ENCODE peak calls at places on chromosomes 5 and 9, in four cellular contexts. J is GM12878, H is H1, A is HepG2. M is an unnamed sample.

GRCh38 chr5:66653380-66653779 is 57.2 kb downstream of the MAST4 start:
- DNase-seq in A (no peak), J (no peak), H (no peak), M (no peak)

GRCh38 chr9:127971357-127972315 is 9.2 kb downstream of the EEIG1 start:
- DNase-seq in J (no peak), H (no peak), A (no peak), M (no peak)

GRCh38 chr5:177552839-177553455 is 1.4 kb downstream of the FAM193B start:
- DNase-seq in J (no peak), H (no peak), A (peak), M (no peak)

GRCh38 chr9:4573634-4574391 is 83.5 kb downstream of the SLC1A1 start:
- DNase-seq in A (no peak), J (no peak), H (no peak), M (peak)

GRCh38 chr9:93953492-93954435 is 1.4 kb downstream of the BARX1 start:
- DNase-seq in J (no peak), H (no peak), A (no peak), M (no peak)

GRCh38 chr5:103617913-103618312 is 55.3 kb upstream of the NUDT12 start:
- DNase-seq in A (no peak), J (no peak), H (no peak), M (no peak)

GRCh38 chr5:80198399-80198798 is 57.4 kb downstream of the SERINC5 start:
- DNase-seq in J (no peak), H (no peak), A (no peak), M (no peak)

GRCh38 chr5:60007724-60008123 is 114.2 kb upstream of the PDE4D start:
- DNase-seq in A (no peak), J (no peak), H (no peak), M (no peak)

GRCh38 chr5:72633041-72633445 is 125.8 kb upstream of the ZNF366 start:
- DNase-seq in H (no peak), A (no peak), J (no peak), M (no peak)

GRCh38 chr9:33202552-33203300 is 35.6 kb upstream of the B4GALT1 start:
- DNase-seq in A (no peak), H (no peak), J (peak), M (no peak)

GRCh38 chr9:108478431-108478837 is 377.4 kb downstream of the ACTL7B start:
- DNase-seq in H (no peak), A (no peak), J (no peak), M (no peak)

GRCh38 chr5:10452768-10453331 is 11.2 kb downstream of the ROPN1L start:
- DNase-seq in H (no peak), J (peak), A (peak), M (peak)

GRCh38 chr9:26066237-26066636 is 388.0 kb upstream of the TUSC1 start:
- DNase-seq in A (no peak), J (no peak), H (no peak), M (no peak)

GRCh38 chr9:75803130-75803529 is 87.3 kb upstream of the PCSK5 start:
- DNase-seq in H (no peak), A (no peak), J (no peak), M (no peak)

GRCh38 chr9:69170231-69170630 is 3.8 kb upstream of the TJP2 start:
- DNase-seq in H (no peak), J (no peak), A (no peak), M (no peak)

GRCh38 chr5:52776116-52776515 is 11.6 kb upstream of the ITGA1 start:
- DNase-seq in J (no peak), H (no peak), A (no peak), M (no peak)

GRCh38 chr5:56919942-56920662 is 10.7 kb downstream of the SETD9 start:
- DNase-seq in A (no peak), H (no peak), J (no peak), M (no peak)

GRCh38 chr5:142946547-142947426 is 176.6 kb downstream of the ARHGAP26 start:
- DNase-seq in J (no peak), H (no peak), A (no peak), M (no peak)

DNA sequence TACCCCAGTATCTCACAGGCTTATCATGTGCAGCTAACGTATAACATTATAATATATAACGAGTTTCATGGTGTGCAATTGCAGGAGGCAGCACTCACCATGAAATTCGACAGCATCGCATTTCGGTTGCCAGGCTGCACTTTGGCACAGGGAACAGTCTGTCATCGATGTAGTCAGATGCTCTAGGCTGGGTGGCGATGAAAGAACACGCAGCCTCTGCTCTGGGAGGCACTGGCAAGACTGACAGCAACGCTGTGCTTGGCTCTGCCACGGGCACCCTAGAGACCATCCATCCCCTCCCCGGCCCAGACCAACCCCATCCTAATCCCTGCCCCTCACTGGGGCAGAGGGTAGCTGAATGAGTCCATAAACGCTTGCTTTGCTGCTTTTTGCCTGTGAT is 290.8 kb downstream of the MED10 start:
- DNase-seq in J (no peak), H (no peak), A (no peak), M (no peak)
- TF ChIP-seq YY1 in J (no peak), H (no peak), A (no peak), M (no peak)

GRCh38 chr5:179311091-179311470 is 34.2 kb downstream of the ADAMTS2 start:
- DNase-seq in H (no peak), A (no peak), J (no peak), M (no peak)
- H3K9ac ChIP-seq in H (no peak), A (no peak), J (no peak), M (no peak)

GRCh38 chr5:36031223-36031622 is 35.5 kb downstream of the UGT3A2 start:
- DNase-seq in J (no peak), A (no peak), H (no peak), M (no peak)

GRCh38 chr5:36027711-36028110 is 36.5 kb upstream of the UGT3A1 start:
- DNase-seq in H (no peak), A (no peak), J (no peak), M (no peak)

GRCh38 chr5:36027066-36027465 is 35.9 kb upstream of the UGT3A1 start:
- DNase-seq in J (no peak), A (no peak), H (no peak), M (no peak)

GRCh38 chr5:36028816-36029465 is 37.7 kb downstream of the UGT3A2 start:
- DNase-seq in A (no peak), J (no peak), H (no peak), M (no peak)

DNA sequence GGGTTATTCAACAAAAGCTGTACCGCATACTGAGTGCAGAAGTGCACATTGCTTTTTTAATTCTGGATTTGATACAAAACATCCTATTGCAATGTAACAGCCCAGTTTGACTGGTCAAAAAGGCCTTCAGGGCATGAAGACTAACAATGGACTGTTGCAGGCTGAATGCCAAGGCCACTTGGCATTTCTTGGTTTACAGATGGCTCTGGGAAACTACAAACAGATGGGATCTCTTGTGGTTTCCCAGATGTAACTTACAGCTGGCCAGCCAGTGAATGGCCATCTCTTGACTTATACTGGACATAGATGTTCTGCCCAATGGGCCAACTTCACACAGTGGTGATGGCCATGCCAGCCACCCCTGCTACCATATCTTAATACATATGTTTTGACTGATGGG is 36.8 kb downstream of the UGT3A2 start:
- DNase-seq in J (no peak), A (no peak), H (no peak), M (no peak)
- TF ChIP-seq SUZ12 in J (no peak), A (no peak), H (no peak), M (no peak)

DNA sequence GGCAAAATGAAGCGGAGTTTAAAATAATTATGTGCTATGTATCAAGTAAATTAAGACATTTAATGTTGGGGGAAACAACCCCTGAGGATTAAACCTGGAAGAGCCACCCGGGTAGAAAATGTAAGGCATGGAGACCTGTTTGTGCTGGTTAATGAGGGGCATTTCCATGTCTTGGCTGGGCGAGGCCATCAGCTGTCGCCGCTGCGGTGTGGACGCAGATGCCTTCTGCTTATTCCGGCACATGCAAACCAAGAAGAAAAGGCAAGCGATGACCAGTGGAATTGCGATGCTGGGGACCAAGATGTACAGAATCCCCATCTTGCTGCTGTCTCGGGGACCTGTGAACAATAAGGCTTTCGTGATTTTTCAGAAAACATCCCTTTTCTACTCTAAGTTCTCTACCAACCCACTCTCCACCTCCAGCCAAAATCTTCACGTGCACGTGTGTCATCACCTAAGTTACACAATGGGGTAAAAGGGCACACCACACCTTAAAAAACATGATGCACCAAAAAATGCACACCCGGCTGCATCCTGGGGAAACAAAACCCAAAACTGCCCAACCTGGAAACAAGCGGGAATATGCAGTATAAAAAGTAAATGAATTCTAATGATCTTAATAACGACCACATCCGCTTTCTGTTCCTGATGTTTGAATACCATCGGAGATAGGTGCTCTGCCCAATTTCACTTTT is 223.5 kb downstream of the ROR2 start:
- DNase-seq in J (no peak), A (no peak), H (no peak), M (no peak)
- TF ChIP-seq YY1 in J (no peak), A (no peak), H (no peak), M (no peak)

GRCh38 chr9:87614402-87614801 is 111.5 kb upstream of the CTSL start:
- DNase-seq in A (no peak), H (no peak), J (no peak), M (no peak)

GRCh38 chr9:87612536-87612935 is 113.4 kb upstream of the CTSL start:
- DNase-seq in A (no peak), J (no peak), H (no peak), M (no peak)

GRCh38 chr9:87610200-87611155 is 112.8 kb downstream of the DAPK1 start:
- DNase-seq in A (no peak), J (no peak), H (no peak), M (no peak)

GRCh38 chr9:87615547-87616148 is 110.3 kb upstream of the CTSL start:
- DNase-seq in A (no peak), J (no peak), H (no peak), M (peak)

DNA sequence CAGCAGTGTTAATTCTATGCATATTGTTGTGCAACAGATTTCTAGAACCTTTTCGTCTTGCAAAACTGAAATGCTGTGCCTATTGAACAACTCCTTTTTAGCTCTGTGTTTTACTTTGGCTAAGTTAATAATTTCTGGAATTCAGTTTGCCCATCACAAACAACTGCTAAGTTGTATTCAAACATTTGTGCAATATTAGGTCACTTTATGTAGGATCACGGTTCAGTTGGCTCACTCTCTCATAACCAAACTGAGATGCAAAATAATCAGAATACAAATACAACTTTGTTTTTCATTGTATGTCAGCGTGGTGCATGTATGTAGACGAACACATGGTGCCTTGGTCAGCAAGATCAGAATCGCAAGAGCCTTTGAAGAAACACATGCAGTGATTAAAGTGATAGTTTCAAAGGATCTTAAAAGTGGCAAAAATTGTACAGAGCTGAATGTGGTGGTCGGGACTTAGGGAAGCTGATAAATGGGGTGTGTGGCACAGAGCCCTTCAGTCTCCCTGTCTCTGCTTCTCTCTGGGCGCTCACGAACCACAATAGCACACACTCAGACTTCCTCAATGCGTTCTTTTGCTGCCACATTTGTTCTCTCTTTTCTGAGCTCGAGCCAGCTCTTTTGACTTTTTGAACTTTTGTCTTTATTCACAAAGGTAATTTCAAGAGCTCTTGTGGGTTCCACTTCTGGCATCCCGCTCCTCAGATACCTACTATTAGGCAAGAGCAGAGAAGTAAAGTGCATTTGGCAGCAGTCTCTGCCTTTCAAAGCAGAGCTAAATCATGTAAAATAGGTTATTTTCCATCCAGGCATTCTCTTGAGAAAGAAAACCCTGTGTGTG is 112.4 kb upstream of the CTSL start:
- DNase-seq in H (no peak), A (peak), J (peak), M (no peak)
- H3K9ac ChIP-seq in H (no peak), A (peak), J (peak), M (no peak)

M was measured in NT2/D1.